ENCODE peak calls at places on chromosomes 1 and 21, in four cellular contexts. One of them, this sample, is unnamed.

GRCh38 chr1:97091679-97092078 is 370.1 kb downstream of the PTBP2 start:
- DNase-seq in hypothalamus: no peak
- DNase-seq in sigmoid colon: no peak
- DNase-seq in H7: no peak
- DNase-seq in this sample: no peak

GRCh38 chr1:26156285-26157038 is 2.4 kb upstream of the FAM110D start:
- DNase-seq in sigmoid colon: no peak
- DNase-seq in H7: peak; percentile 86
- DNase-seq in hypothalamus: no peak
- DNase-seq in this sample: peak; percentile 58

GRCh38 chr1:245978915-245979314 is 528.2 kb downstream of the SMYD3 start:
- DNase-seq in H7: no peak
- DNase-seq in hypothalamus: no peak
- DNase-seq in sigmoid colon: no peak
- DNase-seq in this sample: no peak

GRCh38 chr1:59061876-59062275 is 235.0 kb upstream of the FGGY start:
- DNase-seq in hypothalamus: no peak
- DNase-seq in H7: no peak
- DNase-seq in sigmoid colon: peak; percentile 90
- DNase-seq in this sample: peak; percentile 76

GRCh38 chr21:42049578-42050430 is 21.3 kb upstream of the UMODL1 start:
- DNase-seq in sigmoid colon: peak; percentile 56
- DNase-seq in hypothalamus: no peak
- DNase-seq in H7: no peak
- DNase-seq in this sample: no peak

GRCh38 chr1:155309423-155310021 is 856 bp downstream of the FDPS start:
- DNase-seq in H7: no peak
- DNase-seq in hypothalamus: no peak
- DNase-seq in sigmoid colon: no peak
- DNase-seq in this sample: peak; percentile 75

GRCh38 chr1:94648225-94649007 is 106.9 kb upstream of the F3 start:
- DNase-seq in sigmoid colon: peak; percentile 95
- DNase-seq in hypothalamus: no peak
- DNase-seq in H7: no peak
- DNase-seq in this sample: peak; percentile 85

GRCh38 chr21:17783003-17783402 is 36.2 kb downstream of the C21orf91 start:
- DNase-seq in hypothalamus: no peak
- DNase-seq in sigmoid colon: no peak
- DNase-seq in H7: no peak
- DNase-seq in this sample: no peak

GRCh38 chr1:6459850-6460265 is 6.1 kb downstream of the TNFRSF25 start:
- DNase-seq in hypothalamus: no peak
- DNase-seq in H7: peak; percentile 91
- DNase-seq in sigmoid colon: no peak
- DNase-seq in this sample: no peak

GRCh38 chr1:200075938-200076546 is 48.5 kb downstream of the NR5A2 start:
- DNase-seq in hypothalamus: no peak
- DNase-seq in H7: no peak
- DNase-seq in sigmoid colon: no peak
- DNase-seq in this sample: no peak

GRCh38 chr1:11350265-11350664 is 77.3 kb downstream of the UBIAD1 start:
- DNase-seq in hypothalamus: no peak
- DNase-seq in H7: peak; percentile 27
- DNase-seq in sigmoid colon: no peak
- DNase-seq in this sample: no peak

GRCh38 chr1:216632980-216633379 is 90.2 kb downstream of the ESRRG start:
- DNase-seq in sigmoid colon: no peak
- DNase-seq in hypothalamus: no peak
- DNase-seq in H7: no peak
- DNase-seq in this sample: no peak

GRCh38 chr1:160189649-160190625 is at the start of gene CASQ1:
- DNase-seq in H7: no peak
- DNase-seq in sigmoid colon: peak; percentile 79
- DNase-seq in hypothalamus: no peak
- DNase-seq in this sample: peak; percentile 74

GRCh38 chr1:153790282-153790995 is 15.2 kb downstream of the SLC27A3 start:
- DNase-seq in sigmoid colon: peak; percentile 97
- DNase-seq in H7: peak; percentile 36
- DNase-seq in hypothalamus: peak; percentile 64
- DNase-seq in this sample: peak; percentile 84

GRCh38 chr1:51156752-51157151 is 54.7 kb downstream of the C1orf185 start:
- DNase-seq in hypothalamus: no peak
- DNase-seq in H7: no peak
- DNase-seq in sigmoid colon: no peak
- DNase-seq in this sample: no peak

GRCh38 chr1:154968731-154969130 is 1.8 kb downstream of the SHC1 start:
- DNase-seq in hypothalamus: no peak
- DNase-seq in H7: no peak
- DNase-seq in sigmoid colon: no peak
- DNase-seq in this sample: no peak

GRCh38 chr1:247118946-247119446 is 14.8 kb upstream of the ZNF669 start:
- DNase-seq in hypothalamus: no peak
- DNase-seq in sigmoid colon: no peak
- DNase-seq in H7: peak; percentile 93
- DNase-seq in this sample: no peak

GRCh38 chr1:3558036-3558726 is 53.1 kb downstream of the MEGF6 start:
- DNase-seq in H7: no peak
- DNase-seq in hypothalamus: no peak
- DNase-seq in sigmoid colon: no peak
- DNase-seq in this sample: no peak

GRCh38 chr1:102902045-102902444 is 206.3 kb downstream of the COL11A1 start:
- DNase-seq in H7: no peak
- DNase-seq in hypothalamus: no peak
- DNase-seq in sigmoid colon: no peak
- DNase-seq in this sample: no peak

GRCh38 chr1:21724098-21724497 is 54.9 kb upstream of the RAP1GAP start:
- DNase-seq in hypothalamus: no peak
- DNase-seq in sigmoid colon: no peak
- DNase-seq in H7: no peak
- DNase-seq in this sample: no peak

GRCh38 chr1:230611128-230611914 is 31.0 kb upstream of the COG2 start:
- DNase-seq in sigmoid colon: no peak
- DNase-seq in hypothalamus: no peak
- DNase-seq in H7: no peak
- DNase-seq in this sample: peak; percentile 69

GRCh38 chr21:45818904-45819285 is 162.7 kb upstream of the COL6A1 start:
- DNase-seq in sigmoid colon: peak; percentile 57
- DNase-seq in H7: peak; percentile 25
- DNase-seq in hypothalamus: no peak
- DNase-seq in this sample: no peak

GRCh38 chr1:50231209-50231608 is 122.5 kb downstream of the ELAVL4 start:
- DNase-seq in H7: no peak
- DNase-seq in hypothalamus: no peak
- DNase-seq in sigmoid colon: no peak
- DNase-seq in this sample: no peak

GRCh38 chr1:150688786-150689185 is 8.2 kb downstream of the GOLPH3L start:
- DNase-seq in H7: no peak
- DNase-seq in sigmoid colon: no peak
- DNase-seq in hypothalamus: no peak
- DNase-seq in this sample: no peak

GRCh38 chr21:38080888-38081287 is 164.6 kb upstream of the KCNJ6 start:
- DNase-seq in sigmoid colon: no peak
- DNase-seq in H7: no peak
- DNase-seq in hypothalamus: no peak
- DNase-seq in this sample: no peak

GRCh38 chr1:225454067-225454618 is 26.3 kb upstream of the LBR start:
- DNase-seq in sigmoid colon: peak; percentile 65
- DNase-seq in hypothalamus: no peak
- DNase-seq in H7: no peak
- DNase-seq in this sample: peak; percentile 28

GRCh38 chr1:22121421-22121911 is 21.4 kb downstream of the WNT4 start:
- DNase-seq in H7: peak; percentile 81
- DNase-seq in hypothalamus: no peak
- DNase-seq in sigmoid colon: no peak
- DNase-seq in this sample: no peak

GRCh38 chr1:24248859-24249258 is 61.8 kb upstream of the IFNLR1 start:
- DNase-seq in sigmoid colon: no peak
- DNase-seq in hypothalamus: no peak
- DNase-seq in H7: no peak
- DNase-seq in this sample: no peak

GRCh38 chr1:41515131-41515678 is 30.7 kb upstream of the EDN2 start:
- DNase-seq in sigmoid colon: no peak
- DNase-seq in hypothalamus: peak; percentile 67
- DNase-seq in H7: peak; percentile 79
- DNase-seq in this sample: no peak

GRCh38 chr1:152313970-152314369 is 11.1 kb downstream of the FLG start:
- DNase-seq in sigmoid colon: no peak
- DNase-seq in H7: no peak
- DNase-seq in hypothalamus: no peak
- DNase-seq in this sample: no peak

GRCh38 chr1:10755977-10756521 is 40.4 kb downstream of the CASZ1 start:
- DNase-seq in sigmoid colon: peak; percentile 83
- DNase-seq in H7: peak; percentile 77
- DNase-seq in hypothalamus: no peak
- DNase-seq in this sample: no peak

GRCh38 chr1:82086739-82087138 is 286.0 kb downstream of the ADGRL2 start:
- DNase-seq in H7: no peak
- DNase-seq in sigmoid colon: no peak
- DNase-seq in hypothalamus: no peak
- DNase-seq in this sample: no peak

GRCh38 chr1:33575324-33575879 is 103.0 kb downstream of the ZSCAN20 start:
- DNase-seq in hypothalamus: no peak
- DNase-seq in H7: no peak
- DNase-seq in sigmoid colon: no peak
- DNase-seq in this sample: no peak

GRCh38 chr1:156851779-156852413 is 7.0 kb downstream of the INSRR start:
- DNase-seq in sigmoid colon: no peak
- DNase-seq in hypothalamus: no peak
- DNase-seq in H7: peak; percentile 49
- DNase-seq in this sample: no peak

GRCh38 chr1:187264995-187265602 is 436.4 kb downstream of the PLA2G4A start:
- DNase-seq in H7: peak; percentile 8
- DNase-seq in sigmoid colon: no peak
- DNase-seq in hypothalamus: no peak
- DNase-seq in this sample: no peak

GRCh38 chr1:3251099-3251809 is 182.3 kb downstream of the PRDM16 start:
- DNase-seq in sigmoid colon: no peak
- DNase-seq in hypothalamus: no peak
- DNase-seq in H7: no peak
- DNase-seq in this sample: no peak

GRCh38 chr1:17168480-17168878 is 36.4 kb upstream of the PADI1 start:
- DNase-seq in sigmoid colon: no peak
- DNase-seq in hypothalamus: no peak
- DNase-seq in H7: no peak
- DNase-seq in this sample: no peak